ENCODE peak calls at places on chromosomes 7 and 10, in four cellular contexts. One of them, this sample, is unnamed.

GRCh38 chr7:4399596-4399995 is 282.5 kb upstream of the FOXK1 start:
- DNase-seq in astrocyte: no peak
- DNase-seq in lower lobe of right lung: no peak
- DNase-seq in natural killer cell: no peak
- DNase-seq in this sample: no peak

GRCh38 chr10:76026931-76027330 is 595.5 kb downstream of the LRMDA start:
- DNase-seq in natural killer cell: no peak
- DNase-seq in astrocyte: no peak
- DNase-seq in lower lobe of right lung: no peak
- DNase-seq in this sample: no peak

GRCh38 chr10:27542812-27543211 is 38.7 kb downstream of the RAB18 start:
- DNase-seq in lower lobe of right lung: no peak
- DNase-seq in natural killer cell: no peak
- DNase-seq in astrocyte: peak; percentile 11
- DNase-seq in this sample: no peak

GRCh38 chr10:125164421-125164820 is 4.1 kb upstream of the CTBP2 start:
- DNase-seq in astrocyte: no peak
- DNase-seq in natural killer cell: no peak
- DNase-seq in lower lobe of right lung: no peak
- DNase-seq in this sample: no peak

GRCh38 chr7:92768501-92769360 is 67.6 kb downstream of the CDK6 start:
- DNase-seq in lower lobe of right lung: no peak
- DNase-seq in natural killer cell: no peak
- DNase-seq in astrocyte: no peak
- DNase-seq in this sample: no peak

GRCh38 chr7:51256244-51256781 is 60.3 kb downstream of the COBL start:
- DNase-seq in astrocyte: no peak
- DNase-seq in lower lobe of right lung: no peak
- DNase-seq in natural killer cell: no peak
- DNase-seq in this sample: no peak

GRCh38 chr7:7570584-7570983 is 3.9 kb downstream of the MIOS start:
- DNase-seq in natural killer cell: no peak
- DNase-seq in lower lobe of right lung: peak; percentile 29
- DNase-seq in astrocyte: no peak
- DNase-seq in this sample: no peak

GRCh38 chr10:99658622-99659030 is 683 bp upstream of the ENTPD7 start:
- DNase-seq in natural killer cell: no peak
- DNase-seq in astrocyte: peak; percentile 61
- DNase-seq in lower lobe of right lung: peak; percentile 84
- DNase-seq in this sample: no peak

GRCh38 chr7:8724080-8724718 is 290.8 kb downstream of the NXPH1 start:
- DNase-seq in astrocyte: no peak
- DNase-seq in natural killer cell: no peak
- DNase-seq in lower lobe of right lung: no peak
- DNase-seq in this sample: peak; percentile 30

GRCh38 chr7:129958643-129959479 is 6.1 kb upstream of the UBE2H start:
- DNase-seq in lower lobe of right lung: no peak
- DNase-seq in astrocyte: peak; percentile 71
- DNase-seq in natural killer cell: no peak
- DNase-seq in this sample: no peak

GRCh38 chr7:112252691-112253090 is 46.2 kb downstream of the ZNF277 start:
- DNase-seq in astrocyte: no peak
- DNase-seq in lower lobe of right lung: no peak
- DNase-seq in natural killer cell: no peak
- DNase-seq in this sample: no peak

GRCh38 chr7:96200740-96201139 is 121.2 kb downstream of the SLC25A13 start:
- DNase-seq in astrocyte: no peak
- DNase-seq in lower lobe of right lung: no peak
- DNase-seq in natural killer cell: no peak
- DNase-seq in this sample: no peak

GRCh38 chr7:6375346-6376101 is 72.2 kb downstream of the DAGLB start:
- DNase-seq in astrocyte: peak; percentile 36
- DNase-seq in lower lobe of right lung: no peak
- DNase-seq in natural killer cell: no peak
- DNase-seq in this sample: no peak

GRCh38 chr7:92612501-92612900 is 22.3 kb upstream of the FAM133B start:
- DNase-seq in natural killer cell: no peak
- DNase-seq in astrocyte: peak; percentile 51
- DNase-seq in lower lobe of right lung: no peak
- DNase-seq in this sample: no peak

GRCh38 chr7:128974241-128974934 is 36.7 kb downstream of the IRF5 start:
- DNase-seq in astrocyte: peak; percentile 85
- DNase-seq in lower lobe of right lung: no peak
- DNase-seq in natural killer cell: no peak
- DNase-seq in this sample: peak; percentile 34

GRCh38 chr10:6305762-6306321 is 103.1 kb downstream of the PFKFB3 start:
- DNase-seq in astrocyte: no peak
- DNase-seq in natural killer cell: no peak
- DNase-seq in lower lobe of right lung: no peak
- DNase-seq in this sample: no peak

GRCh38 chr10:123990889-123991288 is 99.3 kb upstream of the CPXM2 start:
- DNase-seq in natural killer cell: no peak
- DNase-seq in lower lobe of right lung: no peak
- DNase-seq in astrocyte: no peak
- DNase-seq in this sample: no peak

GRCh38 chr7:95549818-95550529 is 46.3 kb downstream of the PDK4 start:
- DNase-seq in astrocyte: peak; percentile 89
- DNase-seq in natural killer cell: no peak
- DNase-seq in lower lobe of right lung: peak; percentile 89
- DNase-seq in this sample: no peak

GRCh38 chr10:132535065-132535651 is 2.4 kb upstream of the INPP5A start:
- DNase-seq in natural killer cell: no peak
- DNase-seq in lower lobe of right lung: peak; percentile 48
- DNase-seq in astrocyte: no peak
- DNase-seq in this sample: no peak

GRCh38 chr10:17616403-17617030 is 657 bp downstream of the HACD1 start:
- DNase-seq in natural killer cell: peak; percentile 28
- DNase-seq in lower lobe of right lung: peak; percentile 93
- DNase-seq in astrocyte: peak; percentile 36
- DNase-seq in this sample: no peak

GRCh38 chr10:102776779-102777417 is 33.1 kb downstream of the WBP1L start:
- DNase-seq in lower lobe of right lung: peak; percentile 80
- DNase-seq in astrocyte: peak; percentile 99
- DNase-seq in natural killer cell: no peak
- DNase-seq in this sample: no peak

GRCh38 chr10:3775671-3776551 is 9.1 kb downstream of the KLF6 start:
- DNase-seq in astrocyte: peak; percentile 66
- DNase-seq in natural killer cell: no peak
- DNase-seq in lower lobe of right lung: no peak
- DNase-seq in this sample: no peak

GRCh38 chr7:80488851-80489370 is 23.0 kb downstream of the GNAT3 start:
- DNase-seq in natural killer cell: no peak
- DNase-seq in astrocyte: no peak
- DNase-seq in lower lobe of right lung: no peak
- DNase-seq in this sample: no peak

GRCh38 chr7:84049034-84049433 is 145.6 kb downstream of the SEMA3A start:
- DNase-seq in lower lobe of right lung: no peak
- DNase-seq in natural killer cell: no peak
- DNase-seq in astrocyte: no peak
- DNase-seq in this sample: no peak

GRCh38 chr10:84605802-84606201 is 277.4 kb downstream of the CCSER2 start:
- DNase-seq in astrocyte: no peak
- DNase-seq in lower lobe of right lung: no peak
- DNase-seq in natural killer cell: no peak
- DNase-seq in this sample: no peak

GRCh38 chr10:84606428-84606827 is 278.0 kb downstream of the CCSER2 start:
- DNase-seq in natural killer cell: no peak
- DNase-seq in astrocyte: no peak
- DNase-seq in lower lobe of right lung: no peak
- DNase-seq in this sample: no peak

GRCh38 chr10:84608126-84608525 is 279.7 kb downstream of the CCSER2 start:
- DNase-seq in lower lobe of right lung: no peak
- DNase-seq in astrocyte: no peak
- DNase-seq in natural killer cell: no peak
- DNase-seq in this sample: no peak

GRCh38 chr10:84607523-84607922 is 279.1 kb downstream of the CCSER2 start:
- DNase-seq in lower lobe of right lung: no peak
- DNase-seq in astrocyte: no peak
- DNase-seq in natural killer cell: no peak
- DNase-seq in this sample: no peak

DNA sequence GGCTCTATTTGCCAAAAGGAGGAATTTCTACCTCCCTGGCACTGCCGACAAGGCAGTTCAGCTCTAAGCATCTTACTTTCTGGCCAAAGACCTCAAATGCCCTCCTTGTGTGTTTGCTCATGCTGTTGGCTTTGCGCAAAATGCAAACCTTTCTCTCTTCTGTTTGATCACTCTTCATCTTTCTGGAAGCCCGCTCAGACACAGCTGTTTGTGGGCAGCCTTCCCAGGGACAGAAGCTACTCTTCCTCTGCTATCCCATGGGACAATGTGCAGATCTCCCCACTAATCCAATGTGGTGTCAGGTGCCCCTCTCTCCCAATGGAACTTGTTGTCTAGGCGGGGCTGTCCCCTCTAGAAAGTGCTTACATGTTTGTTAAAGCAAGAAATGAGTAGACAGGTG is 278.7 kb downstream of the CCSER2 start:
- DNase-seq in astrocyte: no peak
- DNase-seq in lower lobe of right lung: no peak
- DNase-seq in natural killer cell: no peak
- DNase-seq in this sample: no peak
- TF ChIP-seq CTCF in astrocyte: no peak
- TF ChIP-seq CTCF in lower lobe of right lung: no peak
- TF ChIP-seq CTCF in natural killer cell: no peak
- TF ChIP-seq CTCF in this sample: no peak

DNA sequence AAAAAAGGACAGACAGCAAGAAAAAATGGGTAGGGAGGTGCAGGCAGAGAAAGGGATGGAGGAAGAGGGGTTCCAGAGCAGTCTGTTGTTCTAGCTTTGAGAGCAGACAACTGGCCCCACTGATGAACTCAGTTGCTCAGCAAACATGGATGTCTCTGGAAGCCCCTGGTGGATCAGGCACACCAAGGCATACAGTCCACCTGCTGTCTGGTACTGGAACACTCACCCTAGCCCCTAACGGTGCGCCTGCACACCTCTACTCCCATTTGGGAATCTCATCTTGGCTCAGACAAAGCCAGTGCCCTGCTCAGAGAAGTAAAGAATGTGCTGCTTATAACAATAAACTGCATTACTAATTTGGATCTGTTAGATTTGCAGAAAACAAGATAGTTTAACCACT is 7.7 kb downstream of the MACROH2A2 start:
- DNase-seq in natural killer cell: no peak
- DNase-seq in lower lobe of right lung: no peak
- DNase-seq in astrocyte: no peak
- DNase-seq in this sample: no peak
- TF ChIP-seq CTCF in natural killer cell: no peak
- TF ChIP-seq CTCF in lower lobe of right lung: no peak
- TF ChIP-seq CTCF in astrocyte: no peak
- TF ChIP-seq CTCF in this sample: no peak

GRCh38 chr10:100827819-100828743 is 82.7 kb downstream of the PAX2 start:
- DNase-seq in lower lobe of right lung: no peak
- DNase-seq in natural killer cell: peak; percentile 43
- DNase-seq in astrocyte: no peak
- DNase-seq in this sample: no peak

GRCh38 chr10:100826661-100826982 is 81.2 kb downstream of the PAX2 start:
- DNase-seq in natural killer cell: no peak
- DNase-seq in astrocyte: no peak
- DNase-seq in lower lobe of right lung: no peak
- DNase-seq in this sample: no peak

GRCh38 chr10:100828744-100829102 is 83.3 kb downstream of the PAX2 start:
- DNase-seq in natural killer cell: no peak
- DNase-seq in lower lobe of right lung: no peak
- DNase-seq in astrocyte: no peak
- DNase-seq in this sample: no peak

GRCh38 chr10:100825946-100826660 is 80.7 kb downstream of the PAX2 start:
- DNase-seq in astrocyte: no peak
- DNase-seq in lower lobe of right lung: peak; percentile 15
- DNase-seq in natural killer cell: no peak
- DNase-seq in this sample: no peak

GRCh38 chr10:100826983-100827818 is 81.8 kb downstream of the PAX2 start:
- DNase-seq in natural killer cell: peak; percentile 27
- DNase-seq in astrocyte: no peak
- DNase-seq in lower lobe of right lung: no peak
- DNase-seq in this sample: peak; percentile 63
- TF ChIP-seq CTCF in natural killer cell: no peak
- TF ChIP-seq CTCF in astrocyte: no peak
- TF ChIP-seq CTCF in lower lobe of right lung: peak; percentile 19
- TF ChIP-seq CTCF in this sample: peak; percentile 25

GRCh38 chr7:36080843-36081242 is 72.2 kb upstream of the EEPD1 start:
- DNase-seq in natural killer cell: no peak
- DNase-seq in astrocyte: no peak
- DNase-seq in lower lobe of right lung: no peak
- DNase-seq in this sample: no peak

GRCh38 chr7:36083626-36084380 is 69.3 kb upstream of the EEPD1 start:
- DNase-seq in natural killer cell: no peak
- DNase-seq in astrocyte: no peak
- DNase-seq in lower lobe of right lung: no peak
- DNase-seq in this sample: no peak

GRCh38 chr7:36082216-36082615 is 70.8 kb upstream of the EEPD1 start:
- DNase-seq in astrocyte: no peak
- DNase-seq in natural killer cell: no peak
- DNase-seq in lower lobe of right lung: no peak
- DNase-seq in this sample: no peak

GRCh38 chr7:36084485-36085091 is 68.5 kb upstream of the EEPD1 start:
- DNase-seq in lower lobe of right lung: no peak
- DNase-seq in natural killer cell: no peak
- DNase-seq in astrocyte: peak; percentile 73
- DNase-seq in this sample: no peak

GRCh38 chr7:36082910-36083309 is 70.1 kb upstream of the EEPD1 start:
- DNase-seq in natural killer cell: no peak
- DNase-seq in astrocyte: no peak
- DNase-seq in lower lobe of right lung: no peak
- DNase-seq in this sample: no peak
- TF ChIP-seq CTCF in natural killer cell: no peak
- TF ChIP-seq CTCF in astrocyte: no peak
- TF ChIP-seq CTCF in lower lobe of right lung: no peak
- TF ChIP-seq CTCF in this sample: no peak

GRCh38 chr10:78065616-78066410 is 32.1 kb downstream of the RPS24 start:
- DNase-seq in astrocyte: no peak
- DNase-seq in lower lobe of right lung: no peak
- DNase-seq in natural killer cell: no peak
- DNase-seq in this sample: no peak
- TF ChIP-seq CTCF in astrocyte: no peak
- TF ChIP-seq CTCF in lower lobe of right lung: no peak
- TF ChIP-seq CTCF in natural killer cell: no peak
- TF ChIP-seq CTCF in this sample: no peak

This sample was measured in D721Med.